ENCODE peak calls at places on chromosome 13, in eight cellular contexts. K is GM23338, C is OCI-LY7, X is HCT116, Z is PC-3, J is SK-N-SH, D is PC-9, H is MM.1S. L is an unnamed sample.

GRCh38 chr13:113876341-113877148 is 12.7 kb upstream of the GAS6 start:
- DNase-seq in K (no peak), C (no peak), X (no peak), Z (no peak), J (no peak), D (no peak), H (peak; percentile 4), L (no peak)

GRCh38 chr13:49234741-49235140 is 13.0 kb upstream of the CDADC1 start:
- DNase-seq in K (no peak), C (no peak), X (no peak), Z (no peak), J (no peak), D (no peak), H (no peak), L (no peak)

GRCh38 chr13:40233731-40234195 is 432.7 kb downstream of the FOXO1 start:
- DNase-seq in K (no peak), C (no peak), X (no peak), Z (no peak), J (no peak), D (no peak), H (no peak), L (no peak)

GRCh38 chr13:113302940-113303339 is 5.9 kb downstream of the LAMP1 start:
- DNase-seq in K (no peak), C (no peak), X (no peak), Z (no peak), J (no peak), D (no peak), H (no peak), L (no peak)

GRCh38 chr13:31756346-31756745 is 17.0 kb downstream of the RXFP2 start:
- DNase-seq in K (no peak), C (no peak), X (no peak), Z (peak; percentile 40), J (no peak), D (no peak), H (no peak), L (no peak)

GRCh38 chr13:50989476-50989875 is 79.9 kb downstream of the RNASEH2B start:
- DNase-seq in K (peak; percentile 71), C (no peak), X (no peak), Z (peak; percentile 16), J (peak; percentile 30), D (no peak), H (no peak), L (peak; percentile 57)

GRCh38 chr13:45362939-45363338 is 22.0 kb upstream of the TPT1 start:
- DNase-seq in K (peak; percentile 89), C (peak; percentile 10), X (no peak), Z (no peak), J (no peak), D (no peak), H (no peak), L (no peak)

GRCh38 chr13:89951341-89951740 is 1396.1 kb upstream of the MIR17HG start:
- DNase-seq in K (no peak), C (no peak), X (no peak), Z (no peak), J (no peak), D (no peak), H (no peak), L (no peak)

GRCh38 chr13:97499181-97499580 is 65.2 kb downstream of the RAP2A start:
- DNase-seq in K (no peak), C (no peak), X (no peak), Z (peak; percentile 52), J (no peak), D (no peak), H (no peak), L (peak; percentile 31)

GRCh38 chr13:107681611-107682010 is 533.7 kb downstream of the LIG4 start:
- DNase-seq in K (no peak), C (no peak), X (no peak), Z (no peak), J (peak; percentile 8), D (no peak), H (no peak), L (no peak)

GRCh38 chr13:44174769-44175425 is 198.7 kb upstream of the SERP2 start:
- DNase-seq in K (no peak), C (no peak), X (no peak), Z (no peak), J (no peak), D (no peak), H (no peak), L (peak; percentile 61)

GRCh38 chr13:73499685-73500084 is 440.9 kb downstream of the KLF5 start:
- DNase-seq in K (no peak), C (no peak), X (no peak), Z (no peak), J (no peak), D (no peak), H (no peak), L (peak; percentile 10)

GRCh38 chr13:108375034-108375433 is 105.5 kb downstream of the TNFSF13B start:
- DNase-seq in K (no peak), C (no peak), X (no peak), Z (no peak), J (no peak), D (no peak), H (no peak), L (no peak)

GRCh38 chr13:46896346-46897138 is at the start of gene HTR2A:
- DNase-seq in K (peak; percentile 12), C (no peak), X (no peak), Z (peak; percentile 18), J (no peak), D (no peak), H (no peak), L (peak; percentile 14)

GRCh38 chr13:28022848-28023518 is 34.5 kb upstream of the URAD start:
- DNase-seq in K (peak; percentile 66), C (no peak), X (no peak), Z (no peak), J (no peak), D (no peak), H (no peak), L (no peak)

GRCh38 chr13:60838581-60838980 is 441.6 kb downstream of the TDRD3 start:
- DNase-seq in K (no peak), C (no peak), X (no peak), Z (peak; percentile 36), J (no peak), D (no peak), H (no peak), L (no peak)

GRCh38 chr13:40966298-40966697 is 52.8 kb downstream of the ELF1 start:
- DNase-seq in K (no peak), C (no peak), X (no peak), Z (no peak), J (no peak), D (no peak), H (no peak), L (no peak)

GRCh38 chr13:45564108-45564507 is 51.4 kb downstream of the ERICH6B start:
- DNase-seq in K (no peak), C (no peak), X (no peak), Z (peak; percentile 71), J (no peak), D (no peak), H (no peak), L (peak; percentile 56)

GRCh38 chr13:45121421-45121820 is 1.1 kb downstream of the GTF2F2 start:
- DNase-seq in K (peak; percentile 54), C (peak; percentile 56), X (peak; percentile 16), Z (peak; percentile 30), J (peak; percentile 17), D (no peak), H (peak; percentile 9), L (peak; percentile 33)

GRCh38 chr13:51518847-51519246 is 65.4 kb upstream of the WDFY2 start:
- DNase-seq in K (no peak), C (no peak), X (no peak), Z (peak; percentile 72), J (no peak), D (no peak), H (no peak), L (no peak)

GRCh38 chr13:25001807-25002206 is 94.1 kb upstream of the PABPC3 start:
- DNase-seq in K (no peak), C (no peak), X (no peak), Z (peak; percentile 28), J (no peak), D (no peak), H (no peak), L (no peak)

DNA sequence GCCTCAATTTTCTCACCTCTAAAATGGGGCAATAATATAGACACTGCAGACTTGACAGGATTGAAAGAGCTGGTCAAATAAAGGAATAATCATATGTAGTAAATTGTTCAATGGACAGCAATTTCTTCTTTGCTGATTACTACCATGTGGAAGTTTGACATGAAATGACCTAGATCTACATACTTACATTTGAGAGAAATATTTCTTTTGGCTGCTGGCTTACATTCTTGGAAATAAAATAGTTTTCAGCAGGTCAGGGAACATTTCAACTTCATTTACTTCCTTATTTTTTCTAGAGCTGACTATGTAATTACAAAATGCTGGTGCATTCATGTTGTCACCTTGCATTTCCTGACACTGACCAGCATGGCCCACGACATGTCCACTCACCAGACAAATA is 294.6 kb upstream of the MIR17HG start:
- DNase-seq in K (no peak), C (no peak), X (no peak), Z (no peak), J (no peak), D (no peak), H (no peak), L (no peak)
- H2AFZ ChIP-seq in K (no peak overlapping the region), C (no peak overlapping the region), X (no peak overlapping the region), Z (no peak overlapping the region), J (no peak overlapping the region), D (no peak overlapping the region), H (no peak overlapping the region), L (no peak overlapping the region)

GRCh38 chr13:110469597-110469996 is 91.9 kb downstream of the RAB20 start:
- DNase-seq in K (no peak), C (no peak), X (no peak), Z (no peak), J (no peak), D (no peak), H (no peak), L (no peak)

GRCh38 chr13:110471156-110471832 is 90.2 kb downstream of the RAB20 start:
- DNase-seq in K (no peak), C (no peak), X (no peak), Z (no peak), J (peak; percentile 46), D (no peak), H (no peak), L (no peak)

GRCh38 chr13:110471833-110472162 is 89.7 kb downstream of the RAB20 start:
- DNase-seq in K (no peak), C (peak; percentile 79), X (no peak), Z (no peak), J (no peak), D (no peak), H (peak; percentile 46), L (no peak)

GRCh38 chr13:110468986-110469495 is 92.5 kb downstream of the RAB20 start:
- DNase-seq in K (no peak), C (no peak), X (no peak), Z (no peak), J (no peak), D (no peak), H (no peak), L (no peak)

GRCh38 chr13:110470272-110471009 is 91.1 kb downstream of the RAB20 start:
- DNase-seq in K (no peak), C (no peak), X (no peak), Z (no peak), J (peak; percentile 69), D (no peak), H (no peak), L (no peak)
- TF ChIP-seq CTCF in K (no peak), C (no peak), X (no peak), Z (no peak), J (no peak), D (no peak), H (no peak), L (no peak)

GRCh38 chr13:23578411-23579071 is 8.3 kb downstream of the TNFRSF19 start:
- DNase-seq in K (peak; percentile 74), C (peak; percentile 63), X (no peak), Z (peak; percentile 72), J (peak; percentile 76), D (peak; percentile 55), H (peak; percentile 67), L (peak; percentile 90)
- H3K9me2 ChIP-seq in K (no peaks in the 10 kb centered on the region), C (no peaks in the 10 kb centered on the region), X (no peaks in the 10 kb centered on the region), Z (no peaks in the 10 kb centered on the region), J (no peaks in the 10 kb centered on the region), D (no peaks in the 10 kb centered on the region), H (no peaks in the 10 kb centered on the region), L (no peaks in the 10 kb centered on the region)

GRCh38 chr13:26759907-26760834 is at the start of gene GPR12:
- DNase-seq in K (peak; percentile 33), C (no peak), X (no peak), Z (no peak), J (peak; percentile 66), D (no peak), H (no peak), L (no peak)
- H2AFZ ChIP-seq in K (peak within 1 kb of the TSS; percentile 97), C (no peak within 1 kb of the TSS), X (no peak within 1 kb of the TSS), Z (no peak within 1 kb of the TSS), J (peak within 1 kb of the TSS; percentile 78), D (no peak within 1 kb of the TSS), H (peak within 1 kb of the TSS; percentile 63), L (peak within 1 kb of the TSS; percentile 40)